ENCODE peak calls at places on chromosomes 3 and 15, in five cellular contexts. Y is GM12878, J is HepG2, M is H1, X is K562. P is an unnamed sample.

GRCh38 chr3:54198556-54198955 is 76.2 kb downstream of the CACNA2D3 start:
- DNase-seq in Y (no peak), J (no peak), M (no peak), X (no peak), P (no peak)

GRCh38 chr3:12588674-12589054 is 31.8 kb downstream of the MKRN2 start:
- DNase-seq in Y (no peak), J (no peak), M (no peak), X (no peak), P (no peak)

GRCh38 chr3:144801890-144802289 is 830.3 kb downstream of the DIPK2A start:
- DNase-seq in Y (no peak), J (no peak), M (no peak), X (no peak), P (no peak)

GRCh38 chr3:140850210-140850955 is 91.3 kb upstream of the SLC25A36 start:
- DNase-seq in Y (no peak), J (no peak), M (no peak), X (no peak), P (no peak)

GRCh38 chr3:54951405-54951804 is 23.5 kb upstream of the LRTM1 start:
- DNase-seq in Y (no peak), J (peak), M (peak), X (peak), P (peak)

GRCh38 chr3:69288161-69288895 is 97.6 kb downstream of the FRMD4B start:
- DNase-seq in Y (no peak), J (no peak), M (peak), X (no peak), P (peak)

GRCh38 chr3:174937488-174937887 is 78.4 kb downstream of the NAALADL2 start:
- DNase-seq in Y (no peak), J (no peak), M (no peak), X (no peak), P (no peak)

GRCh38 chr3:156174229-156174847 is 54.0 kb downstream of the KCNAB1 start:
- DNase-seq in Y (no peak), J (peak), M (no peak), X (no peak), P (peak)

GRCh38 chr3:72044231-72044935 is 259.4 kb upstream of the PROK2 start:
- DNase-seq in Y (no peak), J (no peak), M (no peak), X (peak), P (no peak)

GRCh38 chr3:124142389-124142970 is 150.6 kb upstream of the ROPN1 start:
- DNase-seq in Y (no peak), J (no peak), M (no peak), X (no peak), P (no peak)

GRCh38 chr3:150759947-150760346 is 3.0 kb downstream of the SIAH2 start:
- DNase-seq in Y (no peak), J (no peak), M (no peak), X (no peak), P (no peak)

GRCh38 chr15:92391640-92392039 is 2.0 kb upstream of the ST8SIA2 start:
- DNase-seq in Y (no peak), J (peak), M (no peak), X (no peak), P (peak)

GRCh38 chr15:73286356-73286755 is 82.4 kb downstream of the HCN4 start:
- DNase-seq in Y (no peak), J (no peak), M (no peak), X (no peak), P (no peak)

GRCh38 chr3:174377684-174378083 is 481.4 kb upstream of the NAALADL2 start:
- DNase-seq in Y (no peak), J (no peak), M (no peak), X (no peak), P (no peak)

GRCh38 chr3:175129126-175129525 is 270.0 kb downstream of the NAALADL2 start:
- DNase-seq in Y (no peak), J (no peak), M (no peak), X (no peak), P (no peak)

GRCh38 chr3:16136042-16136441 is 38.4 kb upstream of the GALNT15 start:
- DNase-seq in Y (no peak), J (no peak), M (no peak), X (no peak), P (no peak)

GRCh38 chr3:16134173-16134928 is 40.1 kb upstream of the GALNT15 start:
- DNase-seq in Y (no peak), J (no peak), M (no peak), X (no peak), P (no peak)

GRCh38 chr3:16132190-16132589 is 42.3 kb upstream of the GALNT15 start:
- DNase-seq in Y (no peak), J (no peak), M (no peak), X (no peak), P (peak)

GRCh38 chr3:16130066-16130465 is 44.4 kb upstream of the GALNT15 start:
- DNase-seq in Y (no peak), J (peak), M (no peak), X (no peak), P (no peak)

DNA sequence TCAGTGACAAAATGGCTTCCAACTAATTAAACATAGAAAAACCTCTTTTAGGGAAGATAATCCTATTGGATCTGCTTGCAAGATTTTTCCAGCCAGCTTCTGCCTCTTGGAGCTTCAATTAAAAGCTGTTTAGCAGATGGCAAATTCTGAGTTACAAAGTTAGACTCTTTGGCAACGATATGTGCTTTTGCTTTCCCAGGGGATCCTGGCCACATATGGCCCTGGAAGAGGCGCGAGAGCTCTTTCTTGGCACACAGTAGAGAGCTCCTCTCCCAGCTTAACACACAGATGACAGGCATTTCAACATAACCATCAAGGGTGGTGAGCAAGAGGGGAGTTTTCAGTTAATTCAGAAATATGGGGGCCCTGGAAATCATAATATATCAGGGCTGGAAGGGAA is 41.6 kb upstream of the GALNT15 start:
- DNase-seq in Y (no peak), J (no peak), M (no peak), X (no peak), P (no peak)
- TF ChIP-seq POLR2AphosphoS5 in Y (no peak), J (no peak), M (no peak), X (no peak), P (no peak)

GRCh38 chr3:64349531-64349930 is 124.3 kb upstream of the PRICKLE2 start:
- DNase-seq in Y (no peak), J (no peak), M (no peak), X (no peak), P (no peak)

GRCh38 chr3:64352596-64352989 is 127.3 kb upstream of the PRICKLE2 start:
- DNase-seq in Y (no peak), J (no peak), M (no peak), X (no peak), P (no peak)

GRCh38 chr3:64353256-64353655 is 128.0 kb upstream of the PRICKLE2 start:
- DNase-seq in Y (no peak), J (no peak), M (no peak), X (no peak), P (no peak)

GRCh38 chr3:64354221-64354620 is 129.0 kb upstream of the PRICKLE2 start:
- DNase-seq in Y (no peak), J (no peak), M (no peak), X (no peak), P (no peak)

DNA sequence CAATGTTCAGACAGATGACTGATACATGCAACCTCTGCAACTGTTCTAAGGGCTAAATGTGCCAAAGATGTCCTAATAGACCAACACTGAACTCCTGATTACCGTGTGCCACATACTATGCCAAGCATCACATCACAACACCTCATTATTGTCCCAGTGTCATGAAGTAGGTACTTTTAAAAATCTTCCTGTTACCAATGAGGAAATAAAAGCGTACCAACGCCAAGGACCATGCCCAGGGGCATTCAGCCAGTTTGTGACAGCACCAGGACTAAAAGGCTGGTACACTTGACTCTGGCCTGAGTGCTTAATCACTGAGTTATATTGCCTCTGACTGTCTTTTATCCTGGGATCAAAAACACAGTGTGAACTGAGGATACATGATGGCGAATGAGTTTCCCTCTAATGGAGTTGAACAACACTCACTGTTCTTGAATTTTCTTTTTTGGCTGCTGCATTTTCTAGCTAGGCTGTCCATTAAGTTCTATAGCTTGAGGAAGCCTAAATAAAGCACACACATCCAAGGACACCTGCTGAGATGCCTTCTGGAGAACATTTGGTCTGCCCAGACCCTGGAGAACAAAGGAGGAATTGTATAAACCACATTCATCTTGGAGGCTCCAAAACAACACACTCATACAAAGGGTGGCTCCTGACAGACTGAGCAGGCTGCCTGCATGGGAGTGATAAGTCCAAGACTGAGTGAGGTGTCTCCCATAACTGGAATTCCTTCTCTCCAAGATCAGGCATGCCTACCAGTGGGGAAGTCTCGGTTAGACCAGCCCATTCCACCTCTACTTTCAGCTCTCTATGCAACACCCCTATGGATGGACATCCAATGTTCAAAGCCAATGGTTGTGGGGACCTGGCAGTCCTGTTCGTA is 126.7 kb upstream of the PRICKLE2 start:
- DNase-seq in Y (no peak), J (no peak), M (no peak), X (no peak), P (no peak)
- H3K4me2 ChIP-seq in Y (no peak), J (no peak), M (no peak), X (no peak), P (no peak)

GRCh38 chr3:146128939-146129338 is 32.0 kb downstream of the PLOD2 start:
- DNase-seq in Y (no peak), J (no peak), M (no peak), X (no peak), P (no peak)
- TF ChIP-seq CREB1 in Y (no peak), J (no peak), M (no peak), X (no peak), P (no peak)

GRCh38 chr3:122577409-122578028 is at the start of gene PARP15:
- DNase-seq in Y (no peak), J (no peak), M (peak), X (peak), P (peak)
- TF ChIP-seq POLR2AphosphoS5 in Y (peak), J (no peak), M (no peak), X (no peak), P (no peak)

DNA sequence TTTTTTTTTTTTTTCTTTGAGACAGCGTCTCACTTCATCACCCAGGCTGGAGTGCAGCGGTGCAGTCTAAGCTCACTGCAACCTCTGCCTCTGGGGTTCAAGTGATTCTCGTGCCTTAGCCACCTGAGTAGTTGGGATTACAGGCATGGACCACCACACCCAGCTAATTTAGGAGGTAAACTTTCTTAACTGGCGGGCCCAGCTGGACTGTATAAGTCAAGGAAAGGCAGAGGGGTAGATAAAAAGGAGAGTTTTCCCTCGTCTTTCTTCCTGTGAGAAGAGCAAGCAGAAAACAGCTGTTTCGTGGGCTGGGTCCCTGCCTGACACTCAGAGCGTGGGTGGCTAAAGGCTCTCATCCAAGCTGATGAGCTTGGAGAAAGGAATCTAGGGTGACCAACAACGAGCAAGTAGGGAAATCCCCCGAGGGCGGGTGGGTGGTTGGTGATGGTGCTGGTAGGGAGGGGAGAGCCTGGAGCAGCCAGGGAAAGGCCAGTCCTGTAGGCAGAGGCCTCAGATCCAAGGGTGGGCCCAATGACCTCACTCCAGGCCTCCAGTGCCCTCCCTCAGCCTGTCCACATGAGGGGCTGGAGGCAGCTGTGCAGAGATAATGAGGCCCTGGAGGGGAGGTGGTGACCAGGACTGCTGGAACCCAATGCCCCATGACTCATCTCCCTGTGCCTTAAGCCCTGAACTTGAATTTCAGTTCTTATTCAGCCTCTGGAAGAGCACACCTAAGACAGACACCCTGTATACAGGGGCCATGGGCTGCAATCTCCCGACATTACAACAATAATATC is 43.1 kb upstream of the LIMD1 start:
- DNase-seq in Y (no peak), J (peak), M (peak), X (peak), P (no peak)
- H3K4me2 ChIP-seq in Y (no peak), J (no peak), M (no peak), X (peak), P (no peak)

DNA sequence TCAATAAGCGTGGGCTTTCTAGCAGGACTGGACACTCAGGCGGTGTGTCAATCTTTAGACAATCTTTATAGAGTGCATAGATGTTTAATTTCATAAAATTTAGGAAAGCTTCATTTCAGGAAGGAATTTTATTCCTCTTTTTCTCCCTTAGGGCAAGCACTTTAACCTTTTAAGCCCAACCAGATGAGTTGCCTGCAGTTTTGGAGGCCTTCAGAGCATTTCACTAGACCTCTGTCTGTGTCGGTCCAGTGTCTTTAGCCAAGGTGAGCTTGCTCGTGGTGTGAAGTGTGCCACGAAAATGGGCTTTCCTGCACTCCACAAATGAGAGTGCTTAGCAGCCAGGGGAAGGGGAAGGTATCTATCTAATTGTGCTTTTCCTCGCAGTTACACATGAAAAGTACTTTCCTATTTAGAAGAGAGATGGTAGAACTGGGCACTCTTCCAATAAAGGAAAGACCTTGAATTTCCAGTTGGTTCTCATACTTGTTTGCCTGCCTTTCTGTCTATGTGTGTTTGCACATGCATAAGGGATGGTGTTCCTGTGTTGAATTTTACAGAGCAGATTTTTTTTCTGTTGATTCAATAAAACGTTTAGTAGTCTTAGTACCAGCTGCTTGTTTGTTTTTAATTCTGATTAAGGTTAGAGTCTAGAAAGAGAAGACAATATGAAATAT is 53.6 kb downstream of the FEZF2 start:
- DNase-seq in Y (no peak), J (no peak), M (no peak), X (no peak), P (no peak)
- TF ChIP-seq CREB1 in Y (no peak), J (no peak), M (no peak), X (no peak), P (no peak)

GRCh38 chr15:90249123-90249863 is at the start of gene TTLL13:
- DNase-seq in Y (no peak), J (peak), M (peak), X (peak), P (peak)
- TF ChIP-seq POLR2AphosphoS5 in Y (no peak), J (peak), M (no peak), X (no peak), P (peak)